ENCODE peak calls at places on chromosomes 13 and 19, in four cellular contexts. K, N, L and I are unnamed samples.

GRCh38 chr19:10780368-10780767 is 55.6 kb downstream of the TMED1 start:
- DNase-seq in L (peak), N (no peak), K (peak), I (no peak)

GRCh38 chr13:66312312-66313087 is 917.6 kb downstream of the PCDH9 start:
- DNase-seq in L (peak), N (no peak), K (no peak), I (no peak)

GRCh38 chr13:51067376-51068125 is 43.5 kb downstream of the C13orf42 start:
- DNase-seq in K (no peak), L (no peak), N (no peak), I (no peak)

GRCh38 chr19:18029617-18030338 is 21.8 kb downstream of the ARRDC2 start:
- DNase-seq in N (no peak), K (no peak), L (no peak), I (peak)

GRCh38 chr19:14118165-14119051 is 846 bp upstream of the PRKACA start:
- DNase-seq in L (peak), K (peak), N (peak), I (peak)

GRCh38 chr13:95176611-95177259 is 124.5 kb downstream of the ABCC4 start:
- DNase-seq in N (no peak), K (no peak), L (peak), I (no peak)

GRCh38 chr19:38849746-38850230 is at the start of gene HNRNPL:
- DNase-seq in L (no peak), K (no peak), N (no peak), I (no peak)

GRCh38 chr19:8342316-8342683 is 762 bp downstream of the KANK3 start:
- DNase-seq in K (no peak), N (no peak), L (no peak), I (no peak)

GRCh38 chr19:39307233-39307821 is 11.1 kb downstream of the IFNL1 start:
- DNase-seq in K (no peak), N (no peak), L (peak), I (no peak)

GRCh38 chr19:18939922-18940775 is 868 bp downstream of the HOMER3 start:
- DNase-seq in N (no peak), K (no peak), L (peak), I (peak)

GRCh38 chr19:55820037-55820436 is 11.8 kb downstream of the NLRP11 start:
- DNase-seq in K (no peak), L (no peak), N (no peak), I (no peak)

GRCh38 chr19:3210347-3211017 is 14.0 kb upstream of the CELF5 start:
- DNase-seq in K (no peak), L (peak), N (peak), I (peak)

GRCh38 chr13:67101730-67102467 is 128.2 kb downstream of the PCDH9 start:
- DNase-seq in K (no peak), N (no peak), L (no peak), I (no peak)

GRCh38 chr13:19632915-19633339 is 532 bp upstream of the MPHOSPH8 start:
- DNase-seq in K (no peak), N (no peak), L (no peak), I (no peak)

GRCh38 chr13:112877496-112877895 is 91.5 kb upstream of the MCF2L start:
- DNase-seq in L (no peak), K (no peak), N (no peak), I (no peak)

GRCh38 chr13:29924482-29924884 is 74.1 kb upstream of the UBL3 start:
- DNase-seq in K (no peak), L (peak), N (no peak), I (peak)

GRCh38 chr19:15437355-15438123 is 12.2 kb downstream of the WIZ start:
- DNase-seq in K (no peak), N (no peak), L (no peak), I (no peak)

GRCh38 chr19:18649371-18650047 is 12.7 kb downstream of the KLHL26 start:
- DNase-seq in L (peak), N (no peak), K (no peak), I (peak)

GRCh38 chr19:6221878-6222746 is 57.7 kb downstream of the MLLT1 start:
- DNase-seq in L (no peak), K (no peak), N (no peak), I (no peak)

GRCh38 chr19:38842439-38843174 is 7.2 kb downstream of the HNRNPL start:
- DNase-seq in K (no peak), L (no peak), N (peak), I (no peak)

GRCh38 chr13:44972956-44973581 is 16.2 kb downstream of the NUFIP1 start:
- DNase-seq in K (no peak), N (no peak), L (peak), I (no peak)

GRCh38 chr19:18477974-18478373 is 40.0 kb upstream of the ISYNA1 start:
- DNase-seq in K (no peak), L (no peak), N (no peak), I (no peak)

GRCh38 chr19:3503036-3503572 is 2.6 kb upstream of the DOHH start:
- DNase-seq in L (peak), N (no peak), K (no peak), I (no peak)

GRCh38 chr19:14758816-14759215 is 19.5 kb downstream of the ADGRE2 start:
- DNase-seq in N (no peak), L (no peak), K (no peak), I (peak)